ENCODE peak calls at places on chromosomes 11 and 22, in four cellular contexts. Z, V, I and W are unnamed samples. For H3K36me3, the result is how much of the 10 kb centered on the place peaks cover.

GRCh38 chr11:126992804-126993111 is 7.8 kb downstream of the KIRREL3 start:
- DNase-seq in I (no peak), V (no peak), Z (no peak), W (no peak)

GRCh38 chr11:119160151-119160550 is 8.4 kb upstream of the NLRX1 start:
- DNase-seq in Z (no peak), V (no peak), I (no peak), W (no peak)

GRCh38 chr11:111635706-111636045 is 33.4 kb downstream of the SIK2 start:
- DNase-seq in V (no peak), I (no peak), Z (peak), W (no peak)

GRCh38 chr11:17692931-17693330 is 26.4 kb upstream of the MYOD1 start:
- DNase-seq in Z (no peak), V (no peak), I (no peak), W (no peak)

GRCh38 chr11:3201677-3202181 is 16.9 kb downstream of the MRGPRG start:
- DNase-seq in Z (peak), V (no peak), I (no peak), W (peak)

GRCh38 chr11:109864834-109865557 is 228.2 kb upstream of the ZC3H12C start:
- DNase-seq in V (no peak), Z (no peak), I (no peak), W (no peak)

GRCh38 chr11:118913411-118914125 is 12.2 kb downstream of the BCL9L start:
- DNase-seq in I (peak), V (no peak), Z (no peak), W (no peak)

GRCh38 chr11:128610765-128611617 is 23.6 kb upstream of the ETS1 start:
- DNase-seq in V (no peak), I (peak), Z (no peak), W (no peak)

GRCh38 chr11:126607374-126607773 is 251.9 kb downstream of the ST3GAL4 start:
- DNase-seq in Z (peak), I (no peak), V (peak), W (no peak)

GRCh38 chr11:100849009-100849913 is 162.2 kb downstream of the ARHGAP42 start:
- DNase-seq in I (no peak), Z (no peak), V (no peak), W (no peak)

GRCh38 chr22:43166132-43166930 is 15.0 kb downstream of the TSPO start:
- DNase-seq in Z (no peak), I (no peak), V (peak), W (no peak)

GRCh38 chr22:36734171-36735058 is 30.9 kb upstream of the CACNG2 start:
- DNase-seq in V (no peak), I (no peak), Z (no peak), W (no peak)

GRCh38 chr11:114195981-114196731 is 100.0 kb upstream of the NNMT start:
- DNase-seq in V (no peak), I (peak), Z (no peak), W (no peak)

GRCh38 chr11:95577716-95578460 is 211.7 kb downstream of the FAM76B start:
- DNase-seq in Z (no peak), I (no peak), V (no peak), W (no peak)

GRCh38 chr11:2788751-2789140 is 89.0 kb upstream of the KCNQ1OT1 start:
- DNase-seq in Z (peak), V (no peak), I (no peak), W (peak)

GRCh38 chr11:68036717-68037239 is 2.0 kb upstream of the TCIRG1 start:
- DNase-seq in V (no peak), Z (peak), I (no peak), W (peak)

GRCh38 chr22:27801616-27802388 is at the start of gene MN1:
- DNase-seq in I (peak), V (peak), Z (no peak), W (peak)

GRCh38 chr11:61926235-61926634 is 8.9 kb upstream of the RAB3IL1 start:
- DNase-seq in I (no peak), Z (no peak), V (no peak), W (no peak)

GRCh38 chr11:6418958-6419611 is at the start of gene APBB1:
- DNase-seq in Z (peak), V (peak), I (peak), W (peak)

GRCh38 chr22:20319041-20319744 is 667 bp downstream of the DGCR6L start:
- DNase-seq in Z (no peak), I (no peak), V (peak), W (no peak)
- H3K27ac ChIP-seq in Z (peak), I (peak), V (no peak), W (no peak)

GRCh38 chr11:71311176-71311925 is 59.0 kb upstream of the SHANK2 start:
- DNase-seq in Z (no peak), I (no peak), V (no peak), W (peak)

GRCh38 chr11:71310184-71310583 is 57.8 kb upstream of the SHANK2 start:
- DNase-seq in I (no peak), Z (no peak), V (no peak), W (no peak)

GRCh38 chr11:71309611-71310010 is 57.2 kb upstream of the SHANK2 start:
- DNase-seq in I (no peak), Z (no peak), V (no peak), W (no peak)

GRCh38 chr11:71309181-71309580 is 56.8 kb upstream of the SHANK2 start:
- DNase-seq in Z (no peak), V (no peak), I (no peak), W (peak)

GRCh38 chr11:71311928-71312510 is 59.6 kb upstream of the SHANK2 start:
- DNase-seq in V (no peak), Z (no peak), I (no peak), W (peak)
- H3K36me3 ChIP-seq in V (under half), Z (under half), I (under half), W (under half)

DNA sequence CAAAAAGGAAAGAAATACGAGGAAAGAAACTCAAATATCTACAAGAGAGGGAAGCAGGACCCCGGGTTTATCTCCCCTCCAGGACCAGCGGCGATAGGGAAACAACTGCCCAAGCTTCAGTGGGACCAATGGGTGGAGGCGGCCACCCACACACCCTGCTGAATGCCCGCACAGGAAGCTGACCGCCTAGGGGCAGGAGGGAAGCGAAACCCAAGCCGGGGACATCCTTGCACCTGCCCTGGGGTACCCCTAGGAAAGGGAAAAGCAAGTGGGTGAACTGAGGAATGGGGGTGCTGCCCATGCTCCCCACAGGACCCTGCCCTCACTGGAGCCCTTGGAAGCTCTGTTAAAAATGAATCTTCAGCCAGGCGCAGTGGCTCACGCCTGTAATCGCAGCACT is 27.6 kb upstream of the HMOX1 start:
- DNase-seq in Z (peak), I (no peak), V (no peak), W (peak)
- H3K27ac ChIP-seq in Z (no peak), I (no peak), V (no peak), W (no peak)

GRCh38 chr11:1504164-1504563 is 17.6 kb upstream of the MOB2 start:
- DNase-seq in I (no peak), V (no peak), Z (peak), W (peak)
- H3K36me3 ChIP-seq in I (under half), V (under half), Z (under half), W (under half)

DNA sequence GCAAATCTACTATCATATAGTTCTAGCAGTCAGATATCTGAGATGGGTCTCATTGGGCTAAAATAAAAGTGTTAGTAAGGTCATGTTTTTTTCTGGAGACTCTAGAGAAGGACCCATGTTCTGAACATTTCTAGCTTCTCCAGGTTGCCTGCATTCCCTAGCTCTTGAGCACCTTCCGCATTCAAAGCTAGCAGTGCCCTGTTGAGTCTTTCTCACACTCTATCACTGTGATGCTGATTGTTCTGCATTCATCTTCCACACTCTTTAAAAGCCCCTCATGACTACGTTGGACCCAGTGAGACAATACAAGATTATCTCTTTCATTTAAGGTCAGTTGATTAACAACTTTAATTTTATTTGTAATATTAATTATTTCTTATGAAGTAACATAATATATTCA is 433.3 kb upstream of the CHORDC1 start:
- DNase-seq in Z (no peak), V (peak), I (no peak), W (no peak)
- H3K27ac ChIP-seq in Z (no peak), V (no peak), I (no peak), W (no peak)

DNA sequence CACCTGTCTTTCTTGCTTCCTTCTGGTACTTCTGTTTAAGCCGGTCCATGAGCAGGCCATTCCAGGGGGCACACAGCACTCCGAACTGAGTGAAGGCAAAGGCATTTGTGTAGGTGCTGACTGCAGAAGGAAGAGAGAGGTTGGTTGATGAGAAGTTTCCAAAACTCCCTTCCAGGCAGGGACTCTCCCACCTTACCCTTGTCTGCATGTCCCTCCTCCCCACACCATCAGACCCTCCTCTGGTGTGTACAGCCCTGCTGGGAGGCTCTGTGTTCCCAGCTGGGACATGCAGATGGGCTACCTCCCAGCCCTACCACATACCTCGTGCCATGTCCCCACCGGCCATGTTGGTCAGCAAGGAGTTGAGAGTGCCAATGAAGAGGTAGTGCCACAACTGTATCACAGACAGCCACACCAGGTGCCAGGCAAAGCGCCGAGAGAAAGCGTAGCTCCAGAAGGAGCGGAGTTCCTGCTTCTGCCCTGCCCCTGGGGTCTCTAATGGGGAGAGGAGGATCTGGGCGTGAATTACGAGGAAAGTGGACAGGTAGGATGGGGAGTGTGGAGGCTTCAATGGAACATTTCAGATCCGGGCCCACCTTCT is 12.2 kb downstream of the SLC43A3 start:
- DNase-seq in I (no peak), Z (no peak), V (no peak), W (no peak)
- H3K36me3 ChIP-seq in I (under half), Z (half or more), V (under half), W (under half)